ENCODE peak calls at places on chromosomes 5 and 9, in eight cellular contexts. C is neural crest cell, A is HFFc6, N is MCF 10A, E is NB4, K is OCI-LY7, W is BJ, L is body of pancreas. G is an unnamed sample.

GRCh38 chr5:81604193-81604592 is 146.7 kb downstream of the SSBP2 start:
- DNase-seq in C (no peak), W (no peak), A (no peak), E (no peak), L (no peak), K (no peak), N (no peak), G (no peak)

GRCh38 chr5:39214912-39215709 is 4.3 kb downstream of the FYB1 start:
- DNase-seq in N (no peak), W (no peak), C (no peak), K (no peak), A (no peak), L (no peak), E (no peak), G (no peak)

GRCh38 chr5:117486879-117487391 is 912.3 kb upstream of the SEMA6A start:
- DNase-seq in C (no peak), K (no peak), A (no peak), N (peak), L (no peak), E (no peak), W (no peak), G (no peak)

GRCh38 chr9:2163231-2163885 is 148.2 kb downstream of the SMARCA2 start:
- DNase-seq in W (no peak), K (no peak), C (no peak), A (no peak), L (no peak), N (no peak), E (no peak), G (no peak)

GRCh38 chr9:72092820-72093219 is 32.4 kb upstream of the C9orf57 start:
- DNase-seq in A (no peak), K (no peak), W (no peak), L (peak), E (no peak), C (no peak), N (no peak), G (no peak)

GRCh38 chr9:134950404-134950760 is 32.7 kb upstream of the FCN1 start:
- DNase-seq in A (no peak), W (no peak), N (no peak), K (no peak), L (no peak), C (no peak), E (no peak), G (no peak)

GRCh38 chr5:42811591-42812392 is at the start of gene SELENOP:
- DNase-seq in E (peak), N (peak), L (peak), W (peak), K (no peak), A (no peak), C (no peak), G (no peak)

GRCh38 chr5:138354926-138355378 is 2.5 kb downstream of the KDM3B start:
- DNase-seq in E (peak), K (peak), L (no peak), N (peak), C (no peak), A (peak), W (peak), G (peak)

GRCh38 chr5:173231381-173231766 is 3.6 kb downstream of the NKX2-5 start:
- DNase-seq in W (no peak), K (no peak), E (no peak), C (no peak), L (no peak), A (no peak), N (no peak), G (no peak)

GRCh38 chr9:33651125-33651524 is 127.1 kb downstream of the ANKRD18B start:
- DNase-seq in W (no peak), A (no peak), K (no peak), E (peak), C (no peak), N (no peak), L (no peak), G (no peak)

GRCh38 chr5:110899566-110900412 is 161.0 kb downstream of the SLC25A46 start:
- DNase-seq in A (peak), K (no peak), W (no peak), E (no peak), C (no peak), N (peak), L (no peak), G (peak)

GRCh38 chr9:86846679-86847078 is 100.6 kb downstream of the GAS1 start:
- DNase-seq in L (no peak), W (no peak), E (no peak), C (no peak), N (no peak), K (no peak), A (no peak), G (no peak)

GRCh38 chr9:23824241-23825142 is 1.5 kb downstream of the ELAVL2 start:
- DNase-seq in A (no peak), N (peak), K (no peak), L (no peak), W (no peak), C (peak), E (no peak), G (peak)

GRCh38 chr9:86080112-86080579 is 19.2 kb downstream of the GOLM1 start:
- DNase-seq in C (no peak), K (no peak), A (no peak), E (no peak), N (no peak), W (no peak), L (no peak), G (no peak)

GRCh38 chr5:177605078-177605477 is 5.1 kb downstream of the B4GALT7 start:
- DNase-seq in N (no peak), L (no peak), W (no peak), E (no peak), A (no peak), K (no peak), C (no peak), G (no peak)

GRCh38 chr5:158080112-158080511 is 221.2 kb upstream of the CLINT1 start:
- DNase-seq in E (no peak), K (no peak), L (no peak), C (no peak), W (no peak), A (no peak), N (no peak), G (no peak)
- TF ChIP-seq CTCF in E (no peak), K (no peak), L (no peak), C (no peak), W (no peak), A (no peak), N (no peak), G (no peak)

GRCh38 chr5:178730940-178731265 is 444 bp upstream of the ZNF354A start:
- DNase-seq in A (no peak), E (peak), C (no peak), N (no peak), W (no peak), L (no peak), K (peak), G (no peak)
- TF ChIP-seq CTCF in A (no peak), E (no peak), C (peak), N (no peak), W (no peak), L (no peak), K (peak), G (no peak)

DNA sequence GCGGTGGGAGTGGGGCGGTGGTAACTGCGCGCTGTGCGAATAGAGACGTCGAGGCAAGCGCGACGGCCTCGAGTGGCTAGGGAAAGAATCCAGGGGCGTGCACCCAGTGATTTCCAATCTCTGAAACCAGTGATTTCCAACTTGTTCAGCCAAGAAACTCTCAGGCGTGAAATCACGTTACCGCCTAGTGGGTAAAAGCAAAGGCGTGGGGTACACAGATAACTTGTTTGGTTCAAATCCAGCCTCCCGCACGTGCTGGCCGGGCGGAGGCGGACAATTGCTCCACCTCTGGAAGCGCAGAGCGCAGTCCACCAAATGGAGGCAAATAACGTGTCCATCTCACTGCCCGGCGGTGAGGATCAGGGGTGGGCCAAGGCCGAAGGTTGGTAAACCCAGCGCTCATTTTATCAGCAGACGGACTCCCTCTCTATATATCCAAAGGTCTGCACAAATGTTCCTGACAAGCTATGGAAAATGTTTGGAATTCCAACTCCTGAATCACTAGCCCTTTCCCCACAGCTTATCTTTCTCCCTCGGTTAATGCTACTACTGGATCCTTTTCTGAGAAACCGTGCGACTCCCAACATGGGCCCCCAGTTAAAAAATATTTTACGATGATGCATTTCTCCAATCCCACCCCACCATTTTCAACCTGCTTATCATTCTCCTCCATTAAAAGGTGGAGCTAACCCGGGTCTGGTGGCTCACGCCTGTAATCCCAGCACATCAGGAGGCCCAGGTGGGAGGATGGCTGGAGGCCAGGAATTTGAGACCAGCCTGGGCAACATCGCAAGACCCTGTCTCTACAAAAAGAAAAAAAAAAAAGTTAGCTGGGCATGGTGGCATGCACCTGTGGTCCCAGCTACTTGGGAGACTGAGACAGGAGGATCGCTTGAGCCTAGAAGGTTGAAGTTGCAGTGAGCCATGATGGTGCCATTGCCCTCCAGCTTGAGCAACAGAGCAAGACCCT is 950 bp upstream of the FNBP1 start:
- DNase-seq in E (no peak), L (no peak), K (no peak), N (no peak), A (peak), C (no peak), W (no peak), G (no peak)
- TF ChIP-seq CTCF in E (no peak), L (no peak), K (no peak), N (no peak), A (peak), C (no peak), W (peak), G (no peak)

DNA sequence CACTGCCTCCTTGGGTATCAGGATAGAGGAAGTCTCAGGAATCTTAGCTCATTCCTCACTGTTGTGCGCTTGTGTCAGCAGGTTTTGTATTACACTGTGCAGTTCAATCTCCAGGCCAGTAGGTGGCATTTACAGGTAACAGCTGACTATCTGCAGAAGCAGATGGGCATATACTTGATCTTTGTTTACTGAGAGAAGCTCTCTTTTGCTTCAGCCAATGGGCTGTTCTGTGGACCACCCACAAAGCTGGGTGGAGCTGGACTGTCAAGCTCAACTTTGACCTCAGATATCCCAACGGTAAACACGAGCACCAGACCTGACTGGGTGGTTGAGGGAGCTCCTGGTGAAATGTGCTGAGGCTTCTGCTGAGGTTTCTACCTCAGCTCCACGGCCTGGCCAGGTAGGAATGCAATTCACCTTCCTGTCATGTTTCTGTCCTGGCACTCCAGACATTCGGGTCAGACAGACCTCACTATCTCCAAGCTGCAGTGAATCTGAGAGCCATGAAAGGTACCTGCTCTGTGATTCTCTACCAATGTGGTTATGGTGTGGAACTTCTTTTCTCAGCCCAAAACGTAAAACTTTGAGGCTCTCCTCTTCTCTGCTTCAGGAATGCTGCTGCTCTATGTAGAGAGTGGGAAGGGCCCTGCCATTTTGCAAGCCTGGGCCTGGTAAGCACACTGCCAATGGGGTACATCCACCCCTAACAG is 167.9 kb upstream of the ACTBL2 start:
- DNase-seq in A (peak), C (no peak), E (peak), W (peak), N (peak), L (peak), K (peak), G (peak)
- TF ChIP-seq CTCF in A (peak), C (peak), E (peak), W (peak), N (peak), L (peak), K (peak), G (peak)

GRCh38 chr9:127144670-127145458 is 22.4 kb upstream of the ANGPTL2 start:
- DNase-seq in N (no peak), W (no peak), L (no peak), E (no peak), K (no peak), C (no peak), A (no peak), G (no peak)
- TF ChIP-seq CTCF in N (no peak), W (no peak), L (no peak), E (no peak), K (no peak), C (no peak), A (no peak), G (no peak)

DNA sequence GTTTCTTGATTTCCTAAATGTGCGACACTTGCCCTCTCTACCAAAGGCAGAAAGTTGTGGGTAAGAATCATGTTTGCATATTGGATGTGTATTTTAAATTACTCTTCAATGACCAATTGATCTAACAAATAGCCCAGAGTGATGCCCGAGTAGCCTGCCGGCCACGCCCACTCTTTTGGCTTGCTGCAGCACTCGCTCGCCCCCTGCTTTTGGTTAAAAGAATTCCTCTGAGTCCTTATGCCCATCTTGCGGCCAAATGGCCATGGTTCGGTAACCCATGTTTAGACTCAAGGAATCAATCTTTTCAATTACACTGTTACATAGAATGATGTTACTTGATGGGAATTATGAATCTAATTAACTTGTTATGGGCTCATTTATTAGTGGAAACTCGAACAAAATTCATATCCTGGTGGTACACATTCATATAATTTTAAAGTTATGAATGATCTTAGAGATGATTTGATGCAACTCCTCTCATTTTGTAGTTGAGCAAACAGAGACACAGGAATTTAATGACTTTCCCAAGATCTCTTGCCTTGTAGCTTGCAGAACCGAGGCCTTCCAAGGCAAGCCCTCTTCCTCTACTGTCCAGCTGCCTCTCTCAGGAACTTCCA is 36.5 kb downstream of the PPIC start:
- DNase-seq in E (peak), N (peak), K (peak), C (peak), W (no peak), A (no peak), L (peak), G (peak)
- TF ChIP-seq CTCF in E (peak), N (peak), K (peak), C (peak), W (peak), A (peak), L (peak), G (peak)

DNA sequence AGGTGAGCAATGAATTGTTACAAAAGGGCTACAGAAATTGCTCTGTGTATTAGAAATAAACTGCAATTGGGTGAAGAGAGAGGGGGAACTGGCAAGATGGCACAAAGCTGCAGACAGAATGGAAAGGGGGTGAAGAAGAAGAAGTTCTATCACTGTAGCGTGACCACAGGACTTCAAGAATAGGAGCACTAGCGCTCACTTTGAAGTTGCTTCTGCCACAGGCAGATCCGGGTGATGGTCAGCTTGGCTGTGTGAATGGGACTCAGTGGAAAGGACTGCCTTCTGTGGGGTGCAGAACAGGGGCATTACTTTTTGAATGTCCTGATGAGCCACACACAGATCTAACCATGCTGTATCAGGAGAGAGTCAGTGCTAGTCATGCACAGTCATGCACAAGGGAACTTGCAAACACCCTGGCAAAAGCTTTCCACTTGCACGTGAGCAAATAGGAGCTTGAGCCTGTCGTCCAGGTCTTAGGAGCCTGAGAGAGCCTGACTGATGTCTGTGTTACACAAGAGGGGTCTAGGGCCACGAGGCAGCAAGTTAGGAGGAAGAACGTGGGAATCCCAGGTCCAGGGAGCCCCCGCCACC is 16.3 kb downstream of the IL5 start:
- DNase-seq in C (no peak), L (no peak), W (no peak), N (no peak), A (peak), K (no peak), E (peak), G (no peak)
- TF ChIP-seq CTCF in C (no peak), L (no peak), W (no peak), N (no peak), A (peak), K (peak), E (no peak), G (no peak)

G was measured in GM13976.